ENCODE peak calls at places on chromosome 11, in six cellular contexts. Z is IMR-90, Q is neuronal stem cell, P is H1, V is mesenchymal stem cell, H is mesendoderm. L is an unnamed sample.

GRCh38 chr11:68641880-68642279 is 42.5 kb upstream of the GAL start:
- DNase-seq in V (no peak), P (no peak), Q (no peak), H (no peak), Z (no peak), L (no peak)

GRCh38 chr11:32151036-32151435 is 60.2 kb downstream of the RCN1 start:
- DNase-seq in H (no peak), V (no peak), Z (no peak), P (no peak), Q (no peak), L (no peak)

GRCh38 chr11:88590366-88590765 is 252.8 kb upstream of the CTSC start:
- DNase-seq in Z (no peak), H (no peak), V (no peak), Q (no peak), P (no peak), L (peak; percentile 13)

GRCh38 chr11:83909579-83909978 is 623.4 kb upstream of the CCDC90B start:
- DNase-seq in P (no peak), Q (no peak), Z (no peak), V (no peak), H (no peak), L (no peak)

GRCh38 chr11:117706322-117706814 is 90.6 kb downstream of the DSCAML1 start:
- DNase-seq in Q (no peak), V (no peak), Z (no peak), H (no peak), P (no peak), L (no peak)

GRCh38 chr11:19524171-19524671 is 188.4 kb upstream of the NAV2 start:
- DNase-seq in P (no peak), V (peak; percentile 49), H (peak; percentile 38), Z (peak; percentile 8), Q (no peak), L (peak; percentile 94)

GRCh38 chr11:76577199-76577920 is 93.2 kb downstream of the LRRC32 start:
- DNase-seq in P (no peak), H (peak; percentile 80), V (peak; percentile 90), Z (peak; percentile 77), Q (no peak), L (peak; percentile 98)

GRCh38 chr11:126816655-126817054 is 183.9 kb downstream of the KIRREL3 start:
- DNase-seq in Z (no peak), V (peak; percentile 10), Q (no peak), H (peak; percentile 32), P (no peak), L (no peak)

GRCh38 chr11:11717064-11717725 is 95.4 kb upstream of the GALNT18 start:
- DNase-seq in H (no peak), V (no peak), P (no peak), Q (no peak), Z (no peak), L (no peak)

GRCh38 chr11:75595511-75595910 is 33.5 kb downstream of the SERPINH1 start:
- DNase-seq in Z (no peak), V (no peak), H (no peak), P (no peak), Q (no peak), L (no peak)

DNA sequence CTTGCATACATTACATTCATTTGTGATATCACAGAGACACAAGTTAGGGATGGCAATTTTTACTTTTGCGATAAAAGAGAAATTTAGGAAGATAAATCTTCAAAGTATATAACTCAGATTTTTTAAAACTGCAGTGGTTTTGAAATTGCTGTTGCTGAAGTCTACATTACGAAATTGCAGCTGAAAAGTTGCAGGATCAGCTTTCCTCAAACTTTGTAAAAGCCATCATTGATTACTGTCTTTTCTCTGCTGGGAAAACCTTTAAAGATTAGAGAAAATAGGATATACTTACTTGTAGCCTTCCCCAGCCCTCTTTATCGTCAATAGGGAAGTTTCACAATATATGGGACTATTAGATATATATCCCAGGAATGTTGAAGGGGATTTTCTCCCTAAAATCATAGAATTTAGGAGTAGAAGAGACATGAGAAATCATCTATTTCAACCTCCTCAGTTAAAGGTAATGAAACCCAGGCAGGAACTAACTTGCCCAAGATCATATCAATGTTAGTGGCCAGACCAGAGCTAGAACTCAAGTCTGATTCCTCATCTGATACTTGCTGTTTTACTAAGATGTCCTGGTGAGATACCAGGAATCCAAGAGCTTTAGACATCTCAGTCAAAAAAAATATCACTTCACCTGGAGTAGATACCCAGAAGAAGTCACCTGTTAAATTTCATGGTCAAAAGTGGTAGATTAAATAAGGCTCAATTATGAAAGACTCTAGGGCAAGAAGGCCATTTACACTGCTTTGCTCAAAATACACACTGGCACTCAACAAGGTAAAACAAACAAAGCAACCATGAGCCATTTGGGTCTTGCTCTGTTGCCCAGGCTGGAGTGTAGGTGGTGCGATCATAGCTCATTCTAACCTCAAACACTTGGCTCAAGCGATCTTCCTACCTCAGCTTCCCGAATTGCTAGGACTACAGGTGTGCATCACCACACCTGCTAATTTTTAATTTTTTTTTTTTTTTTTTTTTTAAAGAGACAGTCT is 10.6 kb upstream of the AGBL2 start:
- DNase-seq in Q (no peak), H (no peak), V (peak; percentile 22), P (no peak), Z (no peak), L (no peak)
- H3K36me3 ChIP-seq in Q (peaks cover 33% of the 10 kb centered on the region), H (peaks cover 18% of the 10 kb centered on the region), V (peaks cover 95% of the 10 kb centered on the region), P (peaks cover 31% of the 10 kb centered on the region), Z (peaks cover 49% of the 10 kb centered on the region), L (peaks cover 37% of the 10 kb centered on the region)

GRCh38 chr11:29334781-29335140 is 682.1 kb downstream of the KCNA4 start:
- DNase-seq in Q (no peak), Z (peak; percentile 37), P (no peak), V (peak; percentile 61), H (no peak), L (no peak)

GRCh38 chr11:29324328-29324727 is 692.5 kb downstream of the KCNA4 start:
- DNase-seq in H (no peak), Z (no peak), Q (no peak), P (no peak), V (no peak), L (no peak)

GRCh38 chr11:29333993-29334780 is 682.6 kb downstream of the KCNA4 start:
- DNase-seq in H (peak; percentile 65), Z (peak; percentile 88), P (no peak), Q (peak; percentile 18), V (peak; percentile 79), L (peak; percentile 60)

GRCh38 chr11:29326757-29327156 is 690.1 kb downstream of the KCNA4 start:
- DNase-seq in Q (no peak), Z (no peak), V (no peak), P (no peak), H (no peak), L (no peak)

GRCh38 chr11:29328961-29329441 is 687.8 kb downstream of the KCNA4 start:
- DNase-seq in Z (peak; percentile 95), P (no peak), V (peak; percentile 64), H (peak; percentile 28), Q (peak; percentile 27), L (peak; percentile 58)
- H3K4me2 ChIP-seq in Z (peak overlapping the region; percentile 34), P (no peak overlapping the region), V (no peak overlapping the region), H (no peak overlapping the region), Q (no peak overlapping the region), L (no peak overlapping the region)

DNA sequence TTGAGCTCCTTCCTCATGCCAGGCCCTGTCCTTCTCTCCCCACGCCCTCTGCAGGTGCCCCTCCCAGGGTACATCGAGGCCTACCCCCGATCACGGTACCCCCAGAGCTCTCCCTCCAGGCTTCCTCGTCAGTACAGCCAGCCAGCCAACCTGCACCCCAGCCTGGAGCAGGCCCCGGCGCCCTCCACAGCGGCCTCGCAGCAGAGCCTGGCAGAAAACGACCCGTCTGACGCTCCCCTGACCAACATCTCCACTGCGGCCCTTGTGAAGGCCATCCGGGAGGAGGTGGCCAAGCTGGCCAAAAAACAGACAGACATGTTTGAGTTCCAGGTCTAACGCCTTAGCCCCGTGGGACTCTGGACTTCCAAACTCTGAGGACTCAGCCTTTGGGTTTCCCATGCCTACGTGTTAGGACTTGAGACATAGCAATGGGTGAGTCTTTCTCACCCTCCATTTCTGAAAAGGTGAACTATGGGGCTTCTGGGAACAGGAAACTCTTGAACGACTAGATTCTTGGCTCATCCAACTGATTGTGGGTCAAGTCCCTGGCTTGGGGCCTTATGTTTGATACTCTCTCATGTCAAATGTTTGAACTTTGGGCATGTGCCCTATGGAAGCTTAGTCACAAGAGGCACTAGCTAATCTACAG is 32.7 kb downstream of the C11orf91 start:
- DNase-seq in H (no peak), Z (no peak), P (no peak), Q (no peak), V (no peak), L (peak; percentile 44)
- H2AK5ac ChIP-seq in H (no peak overlapping the region), Z (no peak overlapping the region), P (peak overlapping the region; percentile 42), Q (no peak overlapping the region), V (no peak overlapping the region), L (peak overlapping the region; percentile 1)

DNA sequence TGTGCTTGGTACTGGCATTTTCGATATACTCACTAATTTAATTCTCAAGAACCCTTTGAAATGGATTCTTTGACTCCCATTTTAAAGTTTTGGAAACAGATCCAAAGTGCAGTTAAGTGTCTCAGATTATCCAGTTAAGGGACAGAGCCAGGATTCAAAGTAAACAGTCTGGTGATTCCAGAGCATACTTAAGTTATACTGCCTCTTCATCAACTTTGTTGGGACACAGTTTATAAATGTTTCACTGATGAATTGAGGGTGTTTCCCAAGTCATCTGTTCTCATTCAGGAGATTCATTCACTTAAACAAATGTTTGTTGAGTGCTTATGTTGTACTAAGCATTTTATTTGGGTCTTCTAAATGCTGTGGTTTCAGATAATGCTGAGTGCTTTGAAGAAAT is 17.1 kb downstream of the KDM2A start:
- DNase-seq in Q (no peak), V (peak; percentile 38), P (no peak), Z (peak; percentile 12), H (no peak), L (no peak)
- H3K36me3 ChIP-seq in Q (peaks cover 11% of the 10 kb centered on the region), V (peaks cover 85% of the 10 kb centered on the region), P (peaks cover 7% of the 10 kb centered on the region), Z (peaks cover 31% of the 10 kb centered on the region), H (peaks cover 2% of the 10 kb centered on the region), L (peaks cover 39% of the 10 kb centered on the region)

GRCh38 chr11:2096001-2096918 is 42.9 kb downstream of the IGF2 start:
- DNase-seq in P (no peak), V (no peak), Z (peak; percentile 50), Q (no peak), H (no peak), L (no peak)
- H3K4me2 ChIP-seq in P (no peak overlapping the region), V (peak overlapping the region; percentile 30), Z (peak overlapping the region; percentile 77), Q (no peak overlapping the region), H (no peak overlapping the region), L (no peak overlapping the region)

DNA sequence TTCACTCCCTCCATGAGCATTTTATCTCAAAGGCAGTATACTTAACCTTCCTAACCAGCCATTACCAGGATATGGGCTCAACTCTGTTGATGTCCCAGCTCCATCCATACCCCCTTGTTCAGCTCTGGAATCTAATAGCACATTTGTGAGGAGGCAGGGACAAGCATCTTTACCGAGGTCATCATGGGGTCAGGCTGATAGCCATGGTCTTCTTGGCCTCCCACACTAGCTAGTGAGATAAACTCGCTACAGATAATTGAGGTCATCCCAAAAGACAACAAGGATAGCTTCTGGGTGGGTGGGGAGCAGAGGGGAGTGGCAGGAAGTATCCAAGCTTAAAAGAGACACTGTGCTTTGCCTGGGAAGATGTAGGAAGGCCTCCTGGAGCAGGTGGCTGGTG is 141.6 kb upstream of the RASSF10 start:
- DNase-seq in Z (no peak), Q (no peak), P (no peak), H (peak; percentile 68), V (no peak), L (no peak)
- H2AK5ac ChIP-seq in Z (no peak overlapping the region), Q (no peak overlapping the region), P (peak overlapping the region; percentile 79), H (no peak overlapping the region), V (no peak overlapping the region), L (no peak overlapping the region)